ENCODE peak calls at places on chromosome 7, in nine cellular contexts. K is stomach; U is CD4-positive, CD25-positive, alpha-beta regulatory T cell; F is left ventricle myocardium inferior; V is trophoblast cell; B is prostate gland; X is ascending aorta; E is CD4-positive, alpha-beta memory T cell; J is lung. A is an unnamed sample.

GRCh38 chr7:42161723-42162122 is 75.3 kb downstream of the GLI3 start:
- DNase-seq in K (no peak), U (no peak), F (no peak), V (peak; percentile 86), B (no peak), X (no peak), E (no peak), J (no peak), A (no peak)

GRCh38 chr7:158113321-158114025 is 474.1 kb downstream of the PTPRN2 start:
- DNase-seq in K (peak; percentile 20), U (no peak), F (no peak), V (no peak), B (no peak), X (no peak), E (no peak), J (no peak), A (no peak)

GRCh38 chr7:17485905-17486304 is 187.5 kb downstream of the AHR start:
- DNase-seq in K (no peak), U (no peak), F (no peak), V (no peak), B (no peak), X (no peak), E (no peak), J (no peak), A (no peak)

GRCh38 chr7:1968397-1969111 is 264.2 kb downstream of the MAD1L1 start:
- DNase-seq in K (no peak), U (no peak), F (no peak), V (no peak), B (no peak), X (no peak), E (no peak), J (no peak), A (no peak)

GRCh38 chr7:50655490-50655889 is 90.3 kb upstream of the DDC start:
- DNase-seq in K (no peak), U (no peak), F (no peak), V (no peak), B (no peak), X (peak; percentile 57), E (no peak), J (no peak), A (no peak)

GRCh38 chr7:72032934-72033333 is 379.2 kb downstream of the CALN1 start:
- DNase-seq in K (no peak), U (no peak), F (peak; percentile 25), V (no peak), B (no peak), X (peak; percentile 5), E (no peak), J (no peak), A (no peak)

GRCh38 chr7:88401009-88401623 is 94.4 kb upstream of the STEAP4 start:
- DNase-seq in K (no peak), U (peak; percentile 16), F (no peak), V (no peak), B (no peak), X (no peak), E (peak; percentile 8), J (no peak), A (no peak)

GRCh38 chr7:100942038-100942774 is 7.1 kb upstream of the MUC3A start:
- DNase-seq in K (no peak), U (no peak), F (no peak), V (no peak), B (peak; percentile 75), X (no peak), E (no peak), J (no peak), A (no peak)

GRCh38 chr7:104936546-104936945 is 77.5 kb upstream of the KMT2E start:
- DNase-seq in K (no peak), U (no peak), F (no peak), V (no peak), B (no peak), X (no peak), E (no peak), J (no peak), A (no peak)

GRCh38 chr7:11458736-11459483 is 373.1 kb downstream of the THSD7A start:
- DNase-seq in K (no peak), U (peak; percentile 2), F (no peak), V (no peak), B (no peak), X (no peak), E (no peak), J (no peak), A (no peak)

GRCh38 chr7:34041716-34042115 is 136.4 kb downstream of the BMPER start:
- DNase-seq in K (no peak), U (no peak), F (no peak), V (no peak), B (no peak), X (no peak), E (no peak), J (no peak), A (no peak)

GRCh38 chr7:101518348-101518747 is 110.7 kb downstream of the MYL10 start:
- DNase-seq in K (no peak), U (no peak), F (no peak), V (no peak), B (peak; percentile 14), X (no peak), E (no peak), J (no peak), A (no peak)

GRCh38 chr7:148501707-148502139 is 88.8 kb upstream of the C7orf33 start:
- DNase-seq in K (peak; percentile 29), U (no peak), F (no peak), V (no peak), B (peak; percentile 11), X (no peak), E (no peak), J (no peak), A (no peak)
- H3K27ac ChIP-seq in K (no peak overlapping the region), U (no peak overlapping the region), F (no peak overlapping the region), V (no peak overlapping the region), B (no peak overlapping the region), X (no peak overlapping the region), E (no peak overlapping the region), J (no peak overlapping the region), A (no peak overlapping the region)

DNA sequence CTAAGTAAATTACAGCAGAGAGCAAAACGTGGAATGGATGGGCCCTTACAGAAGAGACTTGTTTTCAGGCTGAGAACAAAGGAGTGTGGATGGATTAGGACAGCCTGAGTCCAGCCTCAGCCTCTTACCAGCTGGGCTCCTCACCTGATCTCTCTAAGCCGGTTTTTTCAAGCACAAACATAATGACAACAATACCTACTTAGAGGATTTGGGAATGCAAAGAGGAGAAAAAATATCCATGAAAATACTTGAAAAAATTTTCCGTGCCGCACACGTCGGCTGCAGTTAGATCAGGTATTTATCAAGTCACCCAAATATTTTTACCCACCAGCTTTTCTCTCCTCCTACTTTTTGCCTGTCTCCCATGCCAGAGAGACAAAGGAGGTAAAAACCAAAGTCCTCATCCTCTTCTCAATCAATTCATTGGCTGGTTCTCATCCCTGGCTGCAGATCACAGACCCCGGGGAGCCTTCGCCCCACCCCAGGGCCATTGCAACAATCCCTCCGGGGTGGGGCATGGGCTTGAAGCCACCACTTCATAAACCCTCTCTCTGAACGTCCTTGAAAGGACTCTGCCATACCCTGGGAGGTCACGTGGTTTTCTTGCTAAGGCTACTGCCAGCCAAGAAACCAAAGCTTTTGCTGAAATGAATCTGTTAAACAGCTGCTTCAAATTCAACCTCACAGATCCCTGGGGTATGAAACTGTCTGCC is 29.7 kb upstream of the GTF2I start:
- DNase-seq in K (no peak), U (peak; percentile 21), F (no peak), V (no peak), B (peak; percentile 46), X (no peak), E (no peak), J (peak; percentile 66), A (no peak)
- H3K27ac ChIP-seq in K (peak overlapping the region; percentile 65), U (no peak overlapping the region), F (peak overlapping the region; percentile 9), V (no peak overlapping the region), B (peak overlapping the region; percentile 14), X (no peak overlapping the region), E (no peak overlapping the region), J (no peak overlapping the region), A (no peak overlapping the region)

GRCh38 chr7:128827971-128828711 is 2.1 kb upstream of the FLNC start:
- DNase-seq in K (no peak), U (no peak), F (peak; percentile 72), V (no peak), B (no peak), X (peak; percentile 87), E (no peak), J (no peak), A (no peak)
- H3K27ac ChIP-seq in K (peak overlapping the region; percentile 62), U (no peak overlapping the region), F (peak overlapping the region; percentile 96), V (peak overlapping the region; percentile 42), B (peak overlapping the region; percentile 71), X (peak overlapping the region; percentile 92), E (no peak overlapping the region), J (peak overlapping the region; percentile 93), A (no peak overlapping the region)

GRCh38 chr7:140174217-140174616 is 2.6 kb downstream of the KDM7A start:
- DNase-seq in K (no peak), U (no peak), F (no peak), V (no peak), B (no peak), X (no peak), E (no peak), J (no peak), A (no peak)
- H3K27ac ChIP-seq in K (peak overlapping the region; percentile 99), U (no peak overlapping the region), F (peak overlapping the region; percentile 100), V (no peak overlapping the region), B (no peak overlapping the region), X (peak overlapping the region; percentile 100), E (no peak overlapping the region), J (no peak overlapping the region), A (no peak overlapping the region)

GRCh38 chr7:134938141-134938540 is 48.2 kb upstream of the AGBL3 start:
- DNase-seq in K (no peak), U (no peak), F (no peak), V (no peak), B (no peak), X (no peak), E (no peak), J (no peak), A (no peak)

GRCh38 chr7:134933460-134934068 is 52.7 kb upstream of the AGBL3 start:
- DNase-seq in K (no peak), U (no peak), F (no peak), V (no peak), B (no peak), X (no peak), E (no peak), J (no peak), A (no peak)

GRCh38 chr7:134932707-134933370 is 53.5 kb upstream of the AGBL3 start:
- DNase-seq in K (no peak), U (no peak), F (peak; percentile 47), V (peak; percentile 48), B (no peak), X (peak; percentile 91), E (no peak), J (no peak), A (no peak)

GRCh38 chr7:134936893-134937520 is 49.3 kb upstream of the AGBL3 start:
- DNase-seq in K (no peak), U (no peak), F (no peak), V (no peak), B (no peak), X (no peak), E (no peak), J (no peak), A (no peak)

DNA sequence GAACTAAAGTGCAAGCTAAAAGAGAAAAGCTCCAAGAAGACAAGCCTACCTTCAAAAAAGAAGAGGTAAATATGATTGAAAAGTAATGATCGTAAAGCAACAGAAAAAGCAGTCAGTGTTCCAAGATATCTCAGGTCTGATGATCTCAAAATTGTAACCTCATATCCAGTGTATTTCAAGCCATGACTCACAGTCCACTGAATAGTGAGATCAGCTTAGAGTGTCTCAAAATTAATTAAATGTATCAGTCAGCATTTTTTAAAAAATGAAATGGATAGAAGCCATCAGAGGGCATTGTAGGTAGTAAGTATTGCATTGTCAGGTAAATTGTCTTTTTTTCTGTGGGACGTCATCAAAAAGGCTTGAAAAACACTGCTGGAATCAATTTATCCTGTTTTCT is 50.6 kb upstream of the AGBL3 start:
- DNase-seq in K (no peak), U (no peak), F (no peak), V (no peak), B (no peak), X (no peak), E (no peak), J (no peak), A (no peak)
- H3K27ac ChIP-seq in K (peak overlapping the region; percentile 57), U (no peak overlapping the region), F (peak overlapping the region; percentile 17), V (no peak overlapping the region), B (no peak overlapping the region), X (peak overlapping the region; percentile 74), E (no peak overlapping the region), J (no peak overlapping the region), A (no peak overlapping the region)

A was measured in RWPE2.